ENCODE peak calls at places on chromosomes 11 and 22, in six cellular contexts. W is spleen; M is adrenal gland; Q is CD8-positive, alpha-beta memory T cell; I is lower lobe of right lung; T is hepatocyte. N is an unnamed sample. For H3K27me3, the result is how much of the 10 kb centered on the place peaks cover.

GRCh38 chr22:42275176-42275575 is 4.7 kb upstream of the TCF20 start:
- DNase-seq in I (no peak), W (peak), Q (no peak), M (no peak), T (no peak), N (no peak)

GRCh38 chr11:90757851-90758494 is 535.1 kb upstream of the CHORDC1 start:
- DNase-seq in T (no peak), W (no peak), M (no peak), Q (no peak), I (no peak), N (no peak)

GRCh38 chr11:3994030-3994640 is 100.5 kb upstream of the RRM1 start:
- DNase-seq in M (no peak), I (no peak), Q (no peak), W (no peak), T (no peak), N (no peak)

GRCh38 chr11:22522225-22522624 is 103.4 kb downstream of the FANCF start:
- DNase-seq in M (no peak), Q (no peak), T (no peak), I (no peak), W (no peak), N (no peak)

GRCh38 chr11:20088368-20089260 is 71.7 kb downstream of the DBX1 start:
- DNase-seq in T (peak), M (no peak), I (no peak), W (no peak), Q (no peak), N (no peak)

GRCh38 chr22:40417881-40418280 is 47.5 kb downstream of the SGSM3 start:
- DNase-seq in M (no peak), I (no peak), T (no peak), W (peak), Q (no peak), N (no peak)

GRCh38 chr11:46948378-46949131 is 12.0 kb downstream of the CSTPP1 start:
- DNase-seq in Q (no peak), I (no peak), M (no peak), T (peak), W (no peak), N (no peak)

GRCh38 chr22:37525073-37525745 is 6.0 kb upstream of the CARD10 start:
- DNase-seq in I (no peak), T (peak), W (no peak), M (peak), Q (no peak), N (no peak)

GRCh38 chr22:50712341-50713007 is 25.5 kb upstream of the ACR start:
- DNase-seq in Q (no peak), M (no peak), W (peak), T (no peak), I (peak), N (no peak)

GRCh38 chr11:17273668-17274321 is 2.7 kb upstream of the NUCB2 start:
- DNase-seq in W (no peak), M (no peak), T (peak), Q (no peak), I (no peak), N (peak)

GRCh38 chr22:37601540-37602442 is 6.8 kb upstream of the GGA1 start:
- DNase-seq in M (peak), W (no peak), Q (no peak), I (no peak), T (peak), N (peak)

GRCh38 chr11:127843483-127844396 is 743.6 kb downstream of the ETS1 start:
- DNase-seq in T (peak), Q (peak), W (peak), I (peak), M (peak), N (peak)

GRCh38 chr11:124920870-124921609 is 2.0 kb downstream of the HEPN1 start:
- DNase-seq in M (peak), W (peak), Q (peak), I (peak), T (peak), N (no peak)

GRCh38 chr11:64150481-64151239 is 15.3 kb downstream of the MACROD1 start:
- DNase-seq in I (no peak), Q (no peak), M (peak), T (no peak), W (peak), N (no peak)

GRCh38 chr11:43282607-43283440 is 29.0 kb upstream of the API5 start:
- DNase-seq in I (peak), M (peak), Q (peak), W (peak), T (peak), N (peak)

GRCh38 chr22:40043086-40043485 is 48.3 kb downstream of the FAM83F start:
- DNase-seq in T (peak), W (no peak), Q (no peak), M (no peak), I (no peak), N (no peak)

GRCh38 chr11:120832609-120833221 is 191.2 kb upstream of the TBCEL start:
- DNase-seq in W (peak), M (no peak), T (peak), I (no peak), Q (no peak), N (no peak)

GRCh38 chr22:37806409-37807338 is 1.1 kb upstream of the GCAT start:
- DNase-seq in W (no peak), M (peak), T (peak), I (peak), Q (no peak), N (no peak)

GRCh38 chr11:117913736-117914397 is 15.3 kb downstream of the TMPRSS13 start:
- DNase-seq in I (no peak), M (no peak), Q (no peak), W (no peak), T (no peak), N (no peak)

GRCh38 chr11:115659061-115659963 is 155.1 kb upstream of the CADM1 start:
- DNase-seq in W (no peak), M (no peak), I (peak), Q (no peak), T (peak), N (no peak)

GRCh38 chr11:76616676-76617552 is 53.6 kb downstream of the LRRC32 start:
- DNase-seq in W (peak), T (no peak), M (no peak), I (no peak), Q (no peak), N (no peak)

GRCh38 chr11:123166095-123166559 is 28.9 kb downstream of the CLMP start:
- DNase-seq in W (no peak), Q (no peak), I (peak), T (peak), M (peak), N (peak)

GRCh38 chr22:40009231-40009769 is 14.5 kb downstream of the FAM83F start:
- DNase-seq in T (no peak), M (no peak), I (peak), Q (no peak), W (no peak), N (no peak)

GRCh38 chr11:125376117-125376516 is 119.9 kb downstream of the FEZ1 start:
- DNase-seq in M (no peak), T (peak), I (no peak), W (peak), Q (no peak), N (no peak)

GRCh38 chr11:16001899-16002426 is 354.4 kb downstream of the SOX6 start:
- DNase-seq in M (no peak), T (peak), Q (no peak), I (peak), W (no peak), N (peak)
- H3K27me3 ChIP-seq in M (under half), T (under half), Q (under half), I (under half), W (under half), N (under half)

DNA sequence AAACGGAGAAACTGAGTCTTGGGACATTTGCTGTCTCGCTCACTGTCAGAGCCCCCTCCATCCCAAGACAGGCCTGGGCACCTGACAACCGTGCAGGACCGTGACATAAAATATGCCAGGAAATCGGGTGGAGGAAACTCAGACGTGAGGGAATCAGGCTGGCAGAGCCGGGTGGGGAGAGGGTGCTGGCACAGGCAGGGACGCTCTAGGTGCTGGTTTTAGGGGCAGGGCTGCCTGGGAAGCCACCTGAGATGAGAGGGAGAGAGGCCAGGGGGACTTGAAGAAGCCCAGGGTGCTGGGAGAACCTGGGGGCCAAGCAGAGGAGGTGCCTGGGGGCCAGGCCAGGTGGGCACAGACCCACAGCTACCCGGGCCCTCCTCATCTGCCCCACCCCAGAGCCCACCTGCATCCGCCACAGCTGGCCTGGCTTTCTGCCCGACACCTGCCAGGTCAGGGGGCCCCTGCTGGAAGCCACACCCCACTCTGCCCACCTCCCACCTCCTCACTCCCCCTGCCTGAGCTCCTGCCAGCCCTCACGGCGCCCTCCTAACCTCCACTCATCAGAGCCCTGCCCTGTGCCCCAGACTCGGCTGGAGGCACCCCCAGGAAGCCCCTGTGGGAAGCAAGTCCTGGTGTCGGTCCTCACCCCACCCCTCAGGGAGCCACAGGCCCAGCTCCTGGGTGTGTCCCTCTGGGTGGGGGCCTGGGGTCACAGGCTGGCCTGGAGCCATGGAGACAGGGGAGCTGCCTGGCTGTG is 27.3 kb upstream of the MUC5AC start:
- DNase-seq in W (no peak), Q (no peak), M (no peak), T (no peak), I (no peak), N (no peak)
- H3K27me3 ChIP-seq in W (under half), Q (under half), M (under half), T (under half), I (under half), N (under half)

GRCh38 chr11:78766997-78767396 is 192.3 kb upstream of the NARS2 start:
- DNase-seq in W (no peak), I (no peak), T (no peak), Q (no peak), M (no peak), N (no peak)

GRCh38 chr11:78764946-78765345 is 190.3 kb upstream of the NARS2 start:
- DNase-seq in T (no peak), M (no peak), I (no peak), W (no peak), Q (no peak), N (peak)

GRCh38 chr11:78768345-78768744 is 193.7 kb upstream of the NARS2 start:
- DNase-seq in Q (no peak), W (no peak), T (no peak), I (no peak), M (no peak), N (no peak)

GRCh38 chr11:78768947-78769346 is 194.3 kb upstream of the NARS2 start:
- DNase-seq in Q (no peak), I (no peak), M (no peak), T (no peak), W (no peak), N (no peak)

DNA sequence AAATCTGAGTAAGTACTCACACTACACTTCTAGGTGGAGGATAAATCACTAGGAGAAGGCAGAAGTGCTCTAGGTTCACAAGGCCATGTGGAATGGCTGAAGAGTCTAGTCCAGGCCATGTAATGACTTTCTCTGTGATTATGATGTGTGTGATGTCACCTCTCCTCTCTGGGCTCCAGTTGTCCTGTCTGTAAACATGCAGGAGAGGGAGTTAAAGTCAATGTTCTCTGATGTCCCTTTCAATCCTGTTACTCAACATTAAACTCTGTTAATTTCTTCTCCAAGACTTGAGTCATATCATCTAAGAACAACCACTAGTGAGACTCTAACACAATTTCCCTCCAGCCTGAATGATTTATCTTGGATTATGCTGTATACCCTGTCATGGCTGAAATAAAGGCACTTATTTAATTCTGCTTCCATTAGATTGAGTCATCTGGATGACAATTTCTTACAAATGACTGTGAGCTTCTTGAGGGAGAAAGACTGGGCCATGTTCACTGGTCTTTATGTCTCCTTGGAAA is 192.8 kb upstream of the NARS2 start:
- DNase-seq in Q (no peak), M (no peak), W (no peak), I (no peak), T (no peak), N (no peak)
- H3K27me3 ChIP-seq in Q (under half), M (under half), W (under half), I (under half), T (under half), N (under half)

DNA sequence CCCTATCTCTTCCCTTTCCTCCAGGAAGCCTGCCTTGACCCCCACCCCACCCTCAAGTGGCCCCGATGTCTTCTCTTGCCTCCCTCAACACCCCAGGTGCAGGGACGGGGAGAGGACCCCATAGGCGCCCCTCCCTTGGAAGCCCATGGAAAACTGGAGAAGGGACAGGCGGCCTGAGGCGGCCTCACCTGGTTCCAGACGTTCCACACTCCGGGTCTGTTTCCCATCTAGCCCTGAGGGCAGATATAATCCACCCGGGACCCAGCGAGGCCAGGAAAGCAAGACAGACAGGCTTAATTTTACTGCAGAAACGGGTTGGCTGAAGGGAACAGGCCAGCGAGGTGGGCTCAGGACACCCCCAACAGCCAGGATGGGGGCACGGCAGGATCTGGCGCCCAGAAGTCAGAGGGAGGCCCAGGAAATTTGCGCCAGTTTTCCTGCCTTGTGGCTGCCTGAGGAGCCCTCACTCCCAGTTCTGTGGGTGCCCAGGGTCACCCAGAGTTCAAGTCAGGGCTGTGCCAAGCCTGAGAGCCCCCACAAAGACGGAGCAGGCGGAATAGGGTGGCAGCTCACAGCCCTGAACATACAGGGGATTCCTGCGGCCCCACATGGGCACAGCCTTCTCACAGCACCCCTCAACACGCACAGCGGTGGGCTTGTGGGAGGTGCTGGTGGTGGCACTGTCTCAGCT is 3.0 kb upstream of the SIGIRR start:
- DNase-seq in I (peak), T (no peak), Q (no peak), M (no peak), W (peak), N (no peak)
- H3K27me3 ChIP-seq in I (under half), T (under half), Q (under half), M (under half), W (under half), N (under half)

DNA sequence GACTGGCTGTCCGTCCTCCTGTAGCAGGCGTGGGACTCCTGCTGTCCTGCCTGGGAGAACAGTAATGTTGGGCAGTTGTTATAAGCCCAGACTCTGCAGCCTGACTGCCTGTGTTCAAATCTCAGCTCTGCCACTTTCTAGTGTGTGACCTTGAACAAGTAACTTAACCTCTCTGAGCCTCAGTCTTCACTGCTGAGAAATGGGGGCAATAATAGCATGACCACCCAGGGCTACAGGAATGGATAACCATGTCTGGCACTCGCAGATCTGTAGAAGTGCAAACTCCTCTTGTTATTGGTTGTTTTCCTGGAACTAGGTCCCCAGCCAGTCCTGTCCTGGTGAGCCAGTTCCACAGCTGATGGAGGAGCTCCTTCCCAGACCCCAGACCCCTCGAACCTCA is 69.7 kb downstream of the TP53I11 start:
- DNase-seq in Q (no peak), I (no peak), W (no peak), M (no peak), T (no peak), N (no peak)
- H3K27me3 ChIP-seq in Q (under half), I (under half), W (under half), M (under half), T (under half), N (under half)

DNA sequence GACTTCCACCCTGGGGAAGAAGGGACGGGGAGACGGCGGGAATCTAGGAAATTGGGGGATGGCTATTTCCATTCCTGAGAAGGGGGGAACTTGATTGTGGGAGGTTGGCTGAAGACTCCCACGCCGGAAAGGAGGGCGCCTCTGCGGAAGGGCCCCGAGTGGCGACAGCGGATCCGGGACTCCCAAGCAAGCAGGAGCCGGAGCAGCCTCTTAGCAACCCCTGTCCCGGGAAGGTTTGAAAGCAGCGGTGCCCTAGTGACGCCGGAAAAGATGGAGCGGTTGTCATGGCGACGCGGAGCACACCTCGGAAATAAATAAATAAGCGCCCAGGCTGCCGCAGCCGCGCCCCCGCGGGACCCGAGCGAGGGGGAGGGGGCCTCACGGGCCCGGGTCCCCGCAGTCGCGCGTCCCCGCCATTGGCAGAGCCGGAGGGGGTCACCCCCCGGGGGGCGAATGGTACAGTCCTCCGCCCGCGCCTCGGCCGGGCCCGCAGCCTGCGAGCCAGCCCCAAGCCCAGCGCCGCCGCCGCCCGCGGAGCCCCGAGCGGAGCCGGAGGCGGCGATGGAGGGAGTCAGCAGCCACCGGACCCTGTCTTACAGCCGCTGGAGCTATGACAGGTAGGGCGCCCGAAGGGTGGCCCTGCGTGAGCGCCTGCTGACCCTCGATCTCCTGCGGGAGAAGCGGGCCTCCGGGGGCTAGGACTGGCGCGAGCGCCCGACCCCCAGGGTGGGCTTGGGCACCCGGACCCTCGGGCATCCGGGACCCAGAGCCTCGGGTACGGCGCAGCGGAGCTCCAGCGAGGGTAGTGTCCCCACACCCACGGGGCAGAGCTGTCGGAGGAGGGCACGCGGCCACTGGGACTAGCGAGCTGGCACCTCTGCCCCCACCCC is 31.9 kb downstream of the EIF3F start:
- DNase-seq in I (peak), Q (peak), M (peak), T (peak), W (peak), N (no peak)
- H3K27me3 ChIP-seq in I (under half), Q (under half), M (under half), T (half or more), W (half or more), N (under half)

GRCh38 chr22:22074634-22075381 is 92.2 kb upstream of the TOP3B start:
- DNase-seq in T (peak), Q (no peak), M (no peak), I (no peak), W (peak), N (no peak)
- H3K27me3 ChIP-seq in T (under half), Q (under half), M (under half), I (under half), W (under half), N (under half)

GRCh38 chr11:11995601-11996000 is 12.8 kb downstream of the DKK3 start:
- DNase-seq in Q (peak), I (no peak), M (no peak), W (no peak), T (no peak), N (no peak)
- H3K27me3 ChIP-seq in Q (under half), I (under half), M (under half), W (under half), T (under half), N (under half)

GRCh38 chr22:19723990-19724827 is 870 bp downstream of the GP1BB start:
- DNase-seq in Q (no peak), M (no peak), I (no peak), T (peak), W (no peak), N (no peak)
- H3K27me3 ChIP-seq in Q (under half), M (under half), I (under half), T (half or more), W (half or more), N (under half)

GRCh38 chr11:106937113-106937512 is 81.2 kb downstream of the GUCY1A2 start:
- DNase-seq in I (no peak), Q (no peak), W (no peak), T (no peak), M (no peak), N (no peak)
- H3K27me3 ChIP-seq in I (under half), Q (under half), W (under half), T (under half), M (under half), N (under half)

N was measured in Caco-2.